ENCODE peak calls at places on chromosomes 16 and 17, in four cellular contexts. One of them, this sample, is unnamed.

GRCh38 chr17:43962479-43962878 is 8.7 kb upstream of the PYY start:
- DNase-seq in GM12878: no peak
- DNase-seq in K562: no peak
- DNase-seq in HL-60: no peak
- DNase-seq in this sample: no peak

GRCh38 chr17:74759941-74760340 is 11.5 kb downstream of the NHERF1 start:
- DNase-seq in GM12878: no peak
- DNase-seq in HL-60: no peak
- DNase-seq in K562: peak
- DNase-seq in this sample: no peak

GRCh38 chr16:48384305-48384981 is 770 bp downstream of the SIAH1 start:
- DNase-seq in GM12878: no peak
- DNase-seq in K562: peak
- DNase-seq in HL-60: no peak
- DNase-seq in this sample: peak

GRCh38 chr16:77856455-77857138 is 68.2 kb downstream of the VAT1L start:
- DNase-seq in GM12878: no peak
- DNase-seq in HL-60: no peak
- DNase-seq in K562: no peak
- DNase-seq in this sample: no peak

GRCh38 chr17:59435238-59435637 is 103.8 kb downstream of the YPEL2 start:
- DNase-seq in K562: no peak
- DNase-seq in GM12878: no peak
- DNase-seq in HL-60: no peak
- DNase-seq in this sample: no peak

GRCh38 chr16:21301895-21302291 is 23.8 kb upstream of the CRYM start:
- DNase-seq in GM12878: no peak
- DNase-seq in K562: no peak
- DNase-seq in HL-60: no peak
- DNase-seq in this sample: no peak

GRCh38 chr17:7192271-7192937 is 13.2 kb upstream of the ASGR1 start:
- DNase-seq in HL-60: no peak
- DNase-seq in K562: no peak
- DNase-seq in GM12878: no peak
- DNase-seq in this sample: no peak

GRCh38 chr16:78705694-78706093 is 606.2 kb downstream of the WWOX start:
- DNase-seq in K562: peak
- DNase-seq in HL-60: peak
- DNase-seq in GM12878: peak
- DNase-seq in this sample: no peak

GRCh38 chr17:76462556-76463290 is 4.7 kb upstream of the AANAT start:
- DNase-seq in HL-60: no peak
- DNase-seq in GM12878: no peak
- DNase-seq in K562: no peak
- DNase-seq in this sample: no peak

GRCh38 chr17:76492989-76493501 is 8.2 kb downstream of the RHBDF2 start:
- DNase-seq in HL-60: peak
- DNase-seq in GM12878: peak
- DNase-seq in K562: no peak
- DNase-seq in this sample: peak

GRCh38 chr16:71428883-71429282 is 13.0 kb downstream of the TLE7 start:
- DNase-seq in HL-60: no peak
- DNase-seq in GM12878: no peak
- DNase-seq in K562: no peak
- DNase-seq in this sample: no peak

GRCh38 chr16:85524365-85524629 is 88.8 kb upstream of the GSE1 start:
- DNase-seq in GM12878: no peak
- DNase-seq in HL-60: no peak
- DNase-seq in K562: no peak
- DNase-seq in this sample: no peak

GRCh38 chr17:74677558-74678466 is 34.9 kb downstream of the CD300LF start:
- DNase-seq in GM12878: no peak
- DNase-seq in K562: no peak
- DNase-seq in HL-60: no peak
- DNase-seq in this sample: no peak

GRCh38 chr16:7513429-7513828 is 180.8 kb downstream of the RBFOX1 start:
- DNase-seq in HL-60: peak
- DNase-seq in K562: peak
- DNase-seq in GM12878: no peak
- DNase-seq in this sample: peak

GRCh38 chr16:66176111-66176510 is 190.4 kb upstream of the CDH5 start:
- DNase-seq in HL-60: no peak
- DNase-seq in GM12878: no peak
- DNase-seq in K562: no peak
- DNase-seq in this sample: no peak

GRCh38 chr16:66175580-66175979 is 190.9 kb upstream of the CDH5 start:
- DNase-seq in K562: no peak
- DNase-seq in GM12878: no peak
- DNase-seq in HL-60: no peak
- DNase-seq in this sample: no peak

GRCh38 chr16:66175058-66175457 is 191.4 kb upstream of the CDH5 start:
- DNase-seq in HL-60: no peak
- DNase-seq in K562: no peak
- DNase-seq in GM12878: no peak
- DNase-seq in this sample: no peak

GRCh38 chr16:66171578-66171977 is 194.9 kb upstream of the CDH5 start:
- DNase-seq in HL-60: no peak
- DNase-seq in GM12878: no peak
- DNase-seq in K562: no peak
- DNase-seq in this sample: no peak

DNA sequence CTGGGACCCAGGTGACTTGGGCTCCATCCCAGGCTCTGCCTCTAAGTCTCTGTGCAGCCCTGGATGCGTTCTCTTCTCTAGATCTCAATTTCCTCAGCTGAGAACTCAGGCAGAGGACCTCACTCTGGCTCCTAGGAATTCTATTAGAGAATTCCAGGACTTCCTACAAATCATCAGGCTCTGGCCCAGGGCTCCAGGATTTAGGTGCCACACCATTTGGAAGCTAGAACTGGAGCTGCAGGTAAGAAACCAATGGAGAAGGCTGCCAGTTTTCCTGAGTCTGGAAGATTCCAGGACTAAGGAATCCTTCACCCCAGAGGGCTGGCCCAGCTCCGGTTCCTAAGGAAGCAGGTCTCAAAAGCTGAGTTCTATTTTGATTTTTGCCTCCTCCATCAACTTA is 189.8 kb upstream of the CDH5 start:
- DNase-seq in GM12878: no peak
- DNase-seq in HL-60: no peak
- DNase-seq in K562: no peak
- DNase-seq in this sample: no peak
- TF ChIP-seq SPI1 in GM12878: no peak
- TF ChIP-seq SPI1 in HL-60: no peak
- TF ChIP-seq SPI1 in K562: no peak
- TF ChIP-seq SPI1 in this sample: no peak

GRCh38 chr17:42403150-42403549 is 14.9 kb upstream of the STAT3 start:
- DNase-seq in HL-60: no peak
- DNase-seq in GM12878: no peak
- DNase-seq in K562: peak
- DNase-seq in this sample: no peak
- TF ChIP-seq SPI1 in HL-60: no peak
- TF ChIP-seq SPI1 in GM12878: no peak
- TF ChIP-seq SPI1 in K562: no peak
- TF ChIP-seq SPI1 in this sample: no peak

GRCh38 chr16:67666538-67667433 is at the start of the genes C16orf86 and ENKD1:
- DNase-seq in HL-60: peak
- DNase-seq in GM12878: no peak
- DNase-seq in K562: peak
- DNase-seq in this sample: peak
- TF ChIP-seq SPI1 in HL-60: peak
- TF ChIP-seq SPI1 in GM12878: no peak
- TF ChIP-seq SPI1 in K562: peak
- TF ChIP-seq SPI1 in this sample: peak

GRCh38 chr17:79304907-79305306 is 230.3 kb downstream of the ENGASE start:
- DNase-seq in HL-60: no peak
- DNase-seq in GM12878: no peak
- DNase-seq in K562: peak
- DNase-seq in this sample: no peak

GRCh38 chr17:79305831-79306687 is 231.4 kb downstream of the ENGASE start:
- DNase-seq in K562: peak
- DNase-seq in HL-60: no peak
- DNase-seq in GM12878: no peak
- DNase-seq in this sample: no peak

GRCh38 chr17:79306688-79307323 is 232.2 kb downstream of the ENGASE start:
- DNase-seq in HL-60: no peak
- DNase-seq in K562: no peak
- DNase-seq in GM12878: no peak
- DNase-seq in this sample: no peak

GRCh38 chr17:79303641-79304205 is 229.1 kb downstream of the ENGASE start:
- DNase-seq in HL-60: no peak
- DNase-seq in GM12878: no peak
- DNase-seq in K562: no peak
- DNase-seq in this sample: no peak

GRCh38 chr17:79305376-79305775 is 230.8 kb downstream of the ENGASE start:
- DNase-seq in GM12878: no peak
- DNase-seq in HL-60: no peak
- DNase-seq in K562: no peak
- DNase-seq in this sample: no peak
- TF ChIP-seq SPI1 in GM12878: no peak
- TF ChIP-seq SPI1 in HL-60: no peak
- TF ChIP-seq SPI1 in K562: no peak
- TF ChIP-seq SPI1 in this sample: no peak

GRCh38 chr17:79812206-79812968 is 15.5 kb upstream of the CBX8 start:
- DNase-seq in HL-60: no peak
- DNase-seq in K562: no peak
- DNase-seq in GM12878: no peak
- DNase-seq in this sample: no peak

GRCh38 chr17:79810138-79811027 is 13.5 kb upstream of the CBX8 start:
- DNase-seq in HL-60: peak
- DNase-seq in K562: peak
- DNase-seq in GM12878: no peak
- DNase-seq in this sample: peak

GRCh38 chr17:79809530-79810137 is 12.8 kb upstream of the CBX8 start:
- DNase-seq in HL-60: no peak
- DNase-seq in K562: no peak
- DNase-seq in GM12878: no peak
- DNase-seq in this sample: no peak

GRCh38 chr17:79811888-79812205 is 15.0 kb upstream of the CBX8 start:
- DNase-seq in HL-60: no peak
- DNase-seq in GM12878: no peak
- DNase-seq in K562: no peak
- DNase-seq in this sample: no peak

DNA sequence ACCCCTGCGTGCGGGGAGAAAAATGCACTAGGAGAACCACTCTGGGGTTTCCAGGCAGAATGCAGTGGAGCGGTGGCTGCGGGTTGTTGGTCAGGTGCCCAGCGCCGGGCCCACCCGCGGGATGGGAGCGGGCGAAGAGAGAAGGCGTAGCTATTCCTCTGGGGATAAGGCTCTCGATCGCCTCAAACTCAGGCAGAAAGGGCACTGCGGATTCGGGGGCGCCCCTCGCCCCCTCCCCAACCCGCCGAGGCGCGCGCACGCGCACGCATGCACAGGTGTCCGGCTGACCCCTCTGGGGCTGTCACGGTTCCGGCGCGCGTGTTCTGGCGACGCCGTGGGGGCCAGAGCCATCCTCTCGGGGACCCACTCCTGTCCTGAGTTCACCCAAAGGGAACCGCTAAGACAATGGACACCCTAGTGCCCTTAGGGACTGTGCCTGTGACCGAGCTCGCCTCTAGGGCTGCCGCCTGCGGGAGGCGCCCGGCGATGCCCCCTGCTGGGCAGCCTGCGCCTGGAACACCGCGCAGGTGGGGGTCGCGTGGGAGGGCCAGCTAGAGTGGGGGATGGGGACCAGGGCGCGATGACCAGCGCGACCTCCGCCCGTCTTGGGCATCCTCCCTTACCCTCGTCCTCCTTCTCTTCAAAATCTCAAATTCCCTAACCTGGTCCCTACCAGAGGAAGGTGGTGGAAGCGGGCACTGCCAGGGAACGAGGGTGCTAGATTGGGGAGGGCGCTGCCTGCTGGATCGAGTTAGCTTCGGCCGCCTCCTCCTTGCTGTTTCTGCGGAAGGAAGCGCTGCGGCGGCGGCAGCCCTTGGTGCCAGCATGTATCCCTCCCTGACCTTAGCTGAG is 14.4 kb upstream of the CBX8 start:
- DNase-seq in K562: peak
- DNase-seq in HL-60: no peak
- DNase-seq in GM12878: no peak
- DNase-seq in this sample: no peak
- TF ChIP-seq SPI1 in K562: no peak
- TF ChIP-seq SPI1 in HL-60: no peak
- TF ChIP-seq SPI1 in GM12878: no peak
- TF ChIP-seq SPI1 in this sample: no peak

GRCh38 chr16:56632160-56632847 is at the start of gene MT1M:
- DNase-seq in HL-60: no peak
- DNase-seq in GM12878: no peak
- DNase-seq in K562: no peak
- DNase-seq in this sample: no peak

GRCh38 chr16:56631832-56632159 is 663 bp upstream of the MT1M start:
- DNase-seq in GM12878: no peak
- DNase-seq in HL-60: no peak
- DNase-seq in K562: no peak
- DNase-seq in this sample: no peak

GRCh38 chr16:56630134-56630533 is 2.3 kb upstream of the MT1M start:
- DNase-seq in GM12878: peak
- DNase-seq in HL-60: no peak
- DNase-seq in K562: no peak
- DNase-seq in this sample: no peak

GRCh38 chr16:56629531-56629930 is 2.9 kb upstream of the MT1M start:
- DNase-seq in HL-60: no peak
- DNase-seq in K562: no peak
- DNase-seq in GM12878: no peak
- DNase-seq in this sample: no peak

GRCh38 chr16:56631197-56631596 is 1.3 kb upstream of the MT1M start:
- DNase-seq in GM12878: no peak
- DNase-seq in HL-60: no peak
- DNase-seq in K562: no peak
- DNase-seq in this sample: no peak
- TF ChIP-seq SPI1 in GM12878: no peak
- TF ChIP-seq SPI1 in HL-60: no peak
- TF ChIP-seq SPI1 in K562: no peak
- TF ChIP-seq SPI1 in this sample: no peak

DNA sequence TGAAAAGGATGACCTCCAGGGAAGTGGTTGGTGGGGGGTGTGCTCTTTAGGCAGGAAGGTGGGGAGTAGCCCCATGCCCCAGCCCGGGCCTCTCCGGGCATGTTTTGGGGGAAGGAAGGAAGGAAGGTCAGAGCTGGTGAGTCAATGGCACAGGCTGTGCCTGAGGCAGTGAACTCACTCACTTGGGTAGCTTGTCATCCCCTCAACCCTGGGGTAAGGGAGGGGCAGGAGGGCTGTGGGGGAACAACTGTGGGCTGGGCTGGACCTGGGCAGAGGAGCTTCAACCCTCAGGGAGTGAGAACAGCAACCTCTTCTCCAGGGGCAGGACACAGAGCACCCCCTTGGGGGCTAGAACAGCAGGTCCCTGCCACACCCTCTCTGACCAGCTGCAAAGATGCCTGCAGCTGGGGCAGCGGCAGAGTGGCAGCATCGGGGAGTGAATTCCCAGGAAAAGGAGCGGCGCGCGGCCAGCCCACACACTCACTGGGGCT is 6.3 kb downstream of the CSF3 start:
- DNase-seq in HL-60: no peak
- DNase-seq in GM12878: no peak
- DNase-seq in K562: no peak
- DNase-seq in this sample: no peak
- TF ChIP-seq SPI1 in HL-60: no peak
- TF ChIP-seq SPI1 in GM12878: no peak
- TF ChIP-seq SPI1 in K562: no peak
- TF ChIP-seq SPI1 in this sample: no peak